ENCODE peak calls at places on chromosomes 12 and 14, in eight cellular contexts. U, T, Z, D, B, L, V and H are unnamed samples.

GRCh38 chr14:76576047-76576741 is 185.1 kb upstream of the VASH1 start:
- DNase-seq in U (no peak), T (no peak), Z (no peak), D (no peak), B (no peak), L (no peak), V (no peak), H (no peak)

GRCh38 chr14:60067911-60068310 is 23.8 kb upstream of the PCNX4 start:
- DNase-seq in U (no peak), T (no peak), Z (no peak), D (no peak), B (no peak), L (no peak), V (no peak), H (no peak)

GRCh38 chr14:32984531-32984930 is 45.9 kb downstream of the NPAS3 start:
- DNase-seq in U (no peak), T (no peak), Z (no peak), D (no peak), B (no peak), L (no peak), V (no peak), H (no peak)

GRCh38 chr14:101500681-101501080 is 60.6 kb upstream of the DIO3 start:
- DNase-seq in U (no peak), T (no peak), Z (no peak), D (no peak), B (peak; percentile 28), L (no peak), V (no peak), H (no peak)

GRCh38 chr12:92927055-92927435 is 2.0 kb downstream of the EEA1 start:
- DNase-seq in U (peak; percentile 29), T (no peak), Z (peak; percentile 66), D (no peak), B (no peak), L (no peak), V (peak; percentile 47), H (peak; percentile 45)

GRCh38 chr14:100488057-100488456 is 99.2 kb downstream of the BEGAIN start:
- DNase-seq in U (no peak), T (no peak), Z (no peak), D (no peak), B (no peak), L (no peak), V (no peak), H (peak; percentile 23)

GRCh38 chr12:132324173-132324572 is 5.2 kb downstream of the GALNT9 start:
- DNase-seq in U (no peak), T (no peak), Z (no peak), D (no peak), B (no peak), L (no peak), V (no peak), H (no peak)

GRCh38 chr12:52444647-52445595 is 7.0 kb downstream of the KRT6B start:
- DNase-seq in U (no peak), T (no peak), Z (no peak), D (no peak), B (no peak), L (no peak), V (no peak), H (no peak)

GRCh38 chr14:98954347-98955000 is 317.5 kb downstream of the BCL11B start:
- DNase-seq in U (no peak), T (no peak), Z (no peak), D (no peak), B (no peak), L (no peak), V (no peak), H (no peak)

GRCh38 chr12:59322473-59322872 is 273.4 kb upstream of the SLC16A7 start:
- DNase-seq in U (no peak), T (peak; percentile 20), Z (no peak), D (no peak), B (peak; percentile 67), L (no peak), V (no peak), H (no peak)

GRCh38 chr14:100334904-100335303 is 11.8 kb downstream of the SLC25A47 start:
- DNase-seq in U (no peak), T (no peak), Z (no peak), D (no peak), B (no peak), L (no peak), V (no peak), H (no peak)

GRCh38 chr12:52879394-52880351 is 25.2 kb downstream of the KRT8 start:
- DNase-seq in U (peak; percentile 83), T (peak; percentile 85), Z (peak; percentile 80), D (peak; percentile 85), B (peak; percentile 85), L (peak; percentile 86), V (peak; percentile 74), H (peak; percentile 54)

GRCh38 chr12:52661668-52662067 is 9.7 kb upstream of the KRT2 start:
- DNase-seq in U (no peak), T (no peak), Z (no peak), D (no peak), B (no peak), L (no peak), V (no peak), H (no peak)

GRCh38 chr12:99767809-99768208 is 120.3 kb downstream of the GARIN6 start:
- DNase-seq in U (no peak), T (no peak), Z (no peak), D (peak; percentile 18), B (no peak), L (no peak), V (no peak), H (peak; percentile 20)

GRCh38 chr14:77761205-77761931 is 412 bp upstream of the SNW1 start:
- DNase-seq in U (peak; percentile 62), T (peak; percentile 37), Z (peak; percentile 13), D (no peak), B (no peak), L (peak; percentile 36), V (no peak), H (no peak)

GRCh38 chr12:64609543-64610091 is 678 bp upstream of the RASSF3 start:
- DNase-seq in U (no peak), T (no peak), Z (no peak), D (no peak), B (no peak), L (no peak), V (no peak), H (no peak)

GRCh38 chr14:100246809-100247428 is 8.0 kb downstream of the YY1 start:
- DNase-seq in U (peak; percentile 77), T (peak; percentile 52), Z (peak; percentile 53), D (peak; percentile 57), B (no peak), L (no peak), V (no peak), H (peak; percentile 56)

GRCh38 chr12:94204647-94205247 is 56.4 kb downstream of the PLXNC1 start:
- DNase-seq in U (no peak), T (no peak), Z (no peak), D (no peak), B (no peak), L (no peak), V (peak; percentile 27), H (no peak)

GRCh38 chr12:52191841-52192791 is at the start of gene KRT80:
- DNase-seq in U (peak; percentile 86), T (peak; percentile 92), Z (peak; percentile 98), D (peak; percentile 81), B (peak; percentile 88), L (no peak), V (peak; percentile 13), H (no peak)

GRCh38 chr12:49553512-49554088 is 14.3 kb downstream of the MCRS1 start:
- DNase-seq in U (peak; percentile 58), T (peak; percentile 25), Z (peak; percentile 32), D (peak; percentile 71), B (no peak), L (no peak), V (no peak), H (peak; percentile 65)

GRCh38 chr14:55097894-55098560 is 31.0 kb upstream of the LGALS3 start:
- DNase-seq in U (no peak), T (peak; percentile 37), Z (no peak), D (no peak), B (no peak), L (no peak), V (peak; percentile 41), H (no peak)

GRCh38 chr12:47768323-47768811 is 4.7 kb upstream of the SLC48A1 start:
- DNase-seq in U (peak; percentile 86), T (no peak), Z (no peak), D (no peak), B (no peak), L (no peak), V (no peak), H (no peak)

GRCh38 chr14:44803239-44803905 is 158.4 kb downstream of the KLHL28 start:
- DNase-seq in U (peak; percentile 35), T (no peak), Z (peak; percentile 52), D (peak; percentile 77), B (no peak), L (no peak), V (no peak), H (peak; percentile 27)

GRCh38 chr12:57241556-57242310 is 9.3 kb downstream of the STAC3 start:
- DNase-seq in U (no peak), T (no peak), Z (no peak), D (no peak), B (no peak), L (peak; percentile 21), V (no peak), H (no peak)

GRCh38 chr14:34250959-34251358 is 211.1 kb downstream of the SPTSSA start:
- DNase-seq in U (no peak), T (no peak), Z (no peak), D (no peak), B (no peak), L (no peak), V (no peak), H (no peak)

GRCh38 chr12:26810330-26810729 is 22.7 kb downstream of the ITPR2 start:
- DNase-seq in U (no peak), T (no peak), Z (peak; percentile 23), D (no peak), B (peak; percentile 68), L (peak; percentile 22), V (no peak), H (no peak)

GRCh38 chr14:74034572-74034971 is 15.4 kb downstream of the BBOF1 start:
- DNase-seq in U (no peak), T (no peak), Z (no peak), D (no peak), B (no peak), L (no peak), V (no peak), H (no peak)

GRCh38 chr12:12505544-12506501 is 56.8 kb downstream of the DUSP16 start:
- DNase-seq in U (peak; percentile 53), T (no peak), Z (peak; percentile 73), D (no peak), B (no peak), L (no peak), V (no peak), H (no peak)

GRCh38 chr14:56199095-56199975 is 81.1 kb downstream of the PELI2 start:
- DNase-seq in U (no peak), T (no peak), Z (peak; percentile 98), D (no peak), B (peak; percentile 60), L (no peak), V (no peak), H (no peak)

GRCh38 chr12:71804505-71804904 is 35.1 kb upstream of the TBC1D15 start:
- DNase-seq in U (no peak), T (no peak), Z (no peak), D (no peak), B (no peak), L (peak; percentile 68), V (no peak), H (peak; percentile 58)

GRCh38 chr14:68554231-68554630 is 238.6 kb downstream of the ZFP36L1 start:
- DNase-seq in U (no peak), T (no peak), Z (no peak), D (no peak), B (no peak), L (no peak), V (no peak), H (no peak)

GRCh38 chr12:43282106-43282505 is 269.9 kb downstream of the ADAMTS20 start:
- DNase-seq in U (no peak), T (no peak), Z (peak; percentile 7), D (no peak), B (no peak), L (no peak), V (no peak), H (no peak)

GRCh38 chr14:37116933-37117844 is 55.2 kb downstream of the SLC25A21 start:
- DNase-seq in U (peak; percentile 39), T (no peak), Z (peak; percentile 39), D (no peak), B (no peak), L (no peak), V (no peak), H (no peak)